ENCODE peak calls at places on chromosomes 6 and 20, in eight cellular contexts. W, K, Z, A, H, Y, S and X are unnamed samples.

GRCh38 chr6:133548409-133548808 is 307.3 kb downstream of the EYA4 start:
- DNase-seq in H (no peak), A (no peak), K (no peak), W (peak), Y (no peak), S (no peak), Z (no peak), X (no peak)

GRCh38 chr6:71040043-71040442 is 83.2 kb upstream of the B3GAT2 start:
- DNase-seq in Y (no peak), S (no peak), A (peak), Z (no peak), K (no peak), W (no peak), H (no peak), X (no peak)

GRCh38 chr6:134523051-134523450 is 205.1 kb upstream of the SGK1 start:
- DNase-seq in Y (no peak), K (no peak), A (no peak), H (no peak), Z (no peak), S (no peak), W (no peak), X (no peak)

GRCh38 chr6:158068893-158069799 is 87.5 kb downstream of the SYNJ2 start:
- DNase-seq in Z (peak), A (no peak), H (no peak), K (no peak), S (no peak), W (peak), Y (peak), X (peak)

GRCh38 chr6:44921787-44922186 is 406.3 kb upstream of the RUNX2 start:
- DNase-seq in Z (no peak), H (no peak), Y (no peak), A (no peak), W (peak), K (no peak), S (no peak), X (no peak)

GRCh38 chr20:59386819-59387218 is 86.4 kb downstream of the EDN3 start:
- DNase-seq in K (no peak), S (no peak), A (no peak), W (no peak), H (no peak), Y (no peak), Z (no peak), X (no peak)

GRCh38 chr6:69988458-69989126 is 122.2 kb downstream of the COL19A1 start:
- DNase-seq in S (no peak), H (no peak), A (no peak), K (no peak), W (no peak), Y (no peak), Z (no peak), X (no peak)

GRCh38 chr6:33420493-33421343 is 853 bp downstream of the SYNGAP1 start:
- DNase-seq in Y (no peak), H (no peak), S (no peak), K (no peak), A (peak), Z (no peak), W (no peak), X (no peak)

GRCh38 chr6:87082160-87082721 is 12.7 kb downstream of the CGA start:
- DNase-seq in Z (no peak), Y (no peak), A (no peak), H (no peak), K (no peak), W (no peak), S (no peak), X (no peak)

GRCh38 chr20:48257833-48258232 is 472.6 kb upstream of the SULF2 start:
- DNase-seq in Z (no peak), H (no peak), K (no peak), W (no peak), Y (no peak), S (no peak), A (no peak), X (peak)

GRCh38 chr20:46423882-46424482 is 17.6 kb upstream of the ELMO2 start:
- DNase-seq in W (no peak), H (no peak), Y (no peak), A (no peak), S (no peak), Z (no peak), K (no peak), X (peak)

GRCh38 chr20:48901326-48901725 is 20.2 kb upstream of the ARFGEF2 start:
- DNase-seq in W (no peak), K (no peak), S (no peak), Z (no peak), H (no peak), A (no peak), Y (no peak), X (peak)

GRCh38 chr20:23655551-23656211 is 17.9 kb upstream of the CST3 start:
- DNase-seq in H (no peak), W (peak), Z (no peak), S (no peak), K (no peak), Y (no peak), A (no peak), X (no peak)

GRCh38 chr20:41717464-41717863 is 99.3 kb upstream of the CHD6 start:
- DNase-seq in A (peak), Y (no peak), K (no peak), S (no peak), Z (no peak), W (no peak), H (no peak), X (no peak)

GRCh38 chr6:132969188-132969587 is 154.8 kb downstream of the RPS12 start:
- DNase-seq in W (no peak), Y (no peak), H (no peak), S (no peak), A (no peak), K (no peak), Z (no peak), X (no peak)

GRCh38 chr6:120711255-120711654 is 623.0 kb downstream of the TBC1D32 start:
- DNase-seq in Y (no peak), A (no peak), W (no peak), K (no peak), S (no peak), Z (no peak), H (no peak), X (no peak)

GRCh38 chr6:41537359-41537758 is 8.8 kb upstream of the FOXP4 start:
- DNase-seq in H (no peak), Z (no peak), K (no peak), W (no peak), Y (no peak), A (no peak), S (no peak), X (no peak)

GRCh38 chr6:52285174-52286068 is 879 bp upstream of the MCM3 start:
- DNase-seq in S (no peak), H (no peak), K (no peak), W (no peak), Z (no peak), Y (no peak), A (no peak), X (no peak)

GRCh38 chr20:55417797-55418196 is 587.5 kb downstream of the CBLN4 start:
- DNase-seq in S (no peak), Z (no peak), W (no peak), H (no peak), A (no peak), Y (no peak), K (no peak), X (no peak)

GRCh38 chr20:49790077-49790798 is 22.4 kb upstream of the SLC9A8 start:
- DNase-seq in H (no peak), S (peak), Y (no peak), A (no peak), Z (no peak), K (no peak), W (no peak), X (no peak)

GRCh38 chr20:33668087-33668790 is 1.5 kb downstream of the ACTL10 start:
- DNase-seq in S (no peak), A (no peak), K (peak), Z (peak), Y (peak), W (peak), H (no peak), X (peak)

GRCh38 chr20:10404023-10404628 is 29.9 kb downstream of the MKKS start:
- DNase-seq in W (no peak), S (no peak), Z (no peak), H (no peak), Y (no peak), A (no peak), K (no peak), X (no peak)

GRCh38 chr6:3431994-3432393 is 24.9 kb downstream of the SLC22A23 start:
- DNase-seq in A (no peak), S (no peak), Y (no peak), W (no peak), K (no peak), H (no peak), Z (no peak), X (no peak)

GRCh38 chr20:5652626-5653573 is 97.3 kb upstream of the SHLD1 start:
- DNase-seq in H (no peak), A (no peak), Y (no peak), K (no peak), W (no peak), S (peak), Z (no peak), X (peak)

GRCh38 chr6:3373597-3374203 is 83.2 kb downstream of the SLC22A23 start:
- DNase-seq in K (no peak), A (no peak), Y (no peak), Z (no peak), W (no peak), H (no peak), S (no peak), X (no peak)

GRCh38 chr6:134170844-134171243 is 118.4 kb upstream of the SLC2A12 start:
- DNase-seq in S (no peak), A (no peak), Z (no peak), H (no peak), K (no peak), Y (no peak), W (no peak), X (no peak)